ENCODE peak calls at places on chromosomes 1 and 21, in four cellular contexts. O, X, P and Y are unnamed samples.

GRCh38 chr1:184152502-184152901 is 101.0 kb downstream of the TSEN15 start:
- DNase-seq in O (no peak), X (peak; percentile 32), P (no peak), Y (no peak)

GRCh38 chr1:229164338-229164737 is 106.6 kb upstream of the RAB4A start:
- DNase-seq in O (no peak), X (no peak), P (no peak), Y (no peak)

GRCh38 chr1:98429851-98430496 is 231.5 kb upstream of the SNX7 start:
- DNase-seq in O (peak; percentile 8), X (no peak), P (no peak), Y (no peak)

GRCh38 chr21:38645282-38645681 is 147.0 kb upstream of the ERG start:
- DNase-seq in O (no peak), X (peak; percentile 87), P (no peak), Y (no peak)

GRCh38 chr1:12287869-12288268 is 58.0 kb downstream of the VPS13D start:
- DNase-seq in O (no peak), X (no peak), P (no peak), Y (no peak)

GRCh38 chr1:233668146-233668724 is 54.3 kb downstream of the KCNK1 start:
- DNase-seq in O (no peak), X (no peak), P (no peak), Y (no peak)

GRCh38 chr21:46668381-46668780 is 32.9 kb downstream of the PRMT2 start:
- DNase-seq in O (no peak), X (no peak), P (no peak), Y (no peak)

GRCh38 chr21:39728341-39728740 is 16.6 kb upstream of the IGSF5 start:
- DNase-seq in O (no peak), X (no peak), P (no peak), Y (no peak)

GRCh38 chr1:53139911-53140310 is 2.5 kb downstream of the SLC1A7 start:
- DNase-seq in O (no peak), X (peak; percentile 64), P (no peak), Y (no peak)

GRCh38 chr21:43736224-43736883 is 17.4 kb downstream of the PDXK start:
- DNase-seq in O (no peak), X (peak; percentile 17), P (no peak), Y (no peak)

GRCh38 chr1:3553166-3553939 is 58.0 kb downstream of the MEGF6 start:
- DNase-seq in O (peak; percentile 22), X (no peak), P (no peak), Y (peak; percentile 49)

GRCh38 chr1:44808938-44809917 is 905 bp downstream of the BTBD19 start:
- DNase-seq in O (no peak), X (peak; percentile 92), P (peak; percentile 77), Y (no peak)

GRCh38 chr1:206905295-206906164 is 8.3 kb downstream of the IL24 start:
- DNase-seq in O (no peak), X (peak; percentile 86), P (no peak), Y (no peak)

GRCh38 chr1:84732520-84732919 is 42.3 kb upstream of the SSX2IP start:
- DNase-seq in O (no peak), X (no peak), P (no peak), Y (no peak)

GRCh38 chr21:36854391-36854790 is 112.1 kb downstream of the HLCS start:
- DNase-seq in O (peak; percentile 68), X (peak; percentile 73), P (no peak), Y (peak; percentile 71)

GRCh38 chr1:184212649-184213314 is 161.3 kb downstream of the TSEN15 start:
- DNase-seq in O (no peak), X (peak; percentile 96), P (no peak), Y (no peak)

GRCh38 chr21:32096411-32096810 is 182.4 kb downstream of the MIS18A start:
- DNase-seq in O (peak; percentile 42), X (no peak), P (no peak), Y (peak; percentile 95)

GRCh38 chr1:192580351-192580962 is 4.9 kb downstream of the RGS1 start:
- DNase-seq in O (peak; percentile 14), X (peak; percentile 84), P (no peak), Y (no peak)

GRCh38 chr1:228830954-228831481 is 95.7 kb downstream of the RHOU start:
- DNase-seq in O (no peak), X (peak; percentile 78), P (no peak), Y (no peak)

GRCh38 chr1:199312626-199313025 is 673.8 kb downstream of the PTPRC start:
- DNase-seq in O (no peak), X (no peak), P (no peak), Y (no peak)

GRCh38 chr1:177472567-177472966 is 301.8 kb downstream of the BRINP2 start:
- DNase-seq in O (no peak), X (no peak), P (no peak), Y (no peak)

GRCh38 chr1:203534012-203534411 is 40.1 kb downstream of the OPTC start:
- DNase-seq in O (no peak), X (no peak), P (no peak), Y (no peak)

GRCh38 chr1:153539395-153540093 is 1.2 kb downstream of the S100A5 start:
- DNase-seq in O (no peak), X (no peak), P (no peak), Y (no peak)

GRCh38 chr1:48061162-48062136 is 64.3 kb upstream of the TRABD2B start:
- DNase-seq in O (peak; percentile 58), X (peak; percentile 80), P (no peak), Y (peak; percentile 73)

GRCh38 chr1:214523124-214523824 is 28.1 kb downstream of the PTPN14 start:
- DNase-seq in O (no peak), X (no peak), P (no peak), Y (no peak)

GRCh38 chr1:181135815-181136737 is 47.6 kb downstream of the IER5 start:
- DNase-seq in O (no peak), X (peak; percentile 92), P (no peak), Y (no peak)

GRCh38 chr1:43069481-43070050 is 102.5 kb downstream of the EBNA1BP2 start:
- DNase-seq in O (peak; percentile 49), X (peak; percentile 82), P (no peak), Y (peak; percentile 35)

GRCh38 chr1:59204001-59204400 is 92.9 kb upstream of the FGGY start:
- DNase-seq in O (no peak), X (peak; percentile 63), P (no peak), Y (no peak)

GRCh38 chr1:8941906-8942305 is 3.8 kb upstream of the CA6 start:
- DNase-seq in O (no peak), X (peak; percentile 73), P (no peak), Y (no peak)

GRCh38 chr1:109192433-109192832 is 21.3 kb upstream of the SARS1 start:
- DNase-seq in O (no peak), X (no peak), P (no peak), Y (no peak)

GRCh38 chr1:109299087-109299983 is 7.5 kb downstream of the MYBPHL start:
- DNase-seq in O (peak; percentile 36), X (peak; percentile 97), P (no peak), Y (no peak)

GRCh38 chr1:75723989-75724471 is 479 bp upstream of the ACADM start:
- DNase-seq in O (peak; percentile 71), X (peak; percentile 84), P (peak; percentile 55), Y (peak; percentile 92)

GRCh38 chr1:205170532-205171269 is 40.8 kb downstream of the DSTYK start:
- DNase-seq in O (no peak), X (no peak), P (no peak), Y (no peak)

GRCh38 chr1:17584539-17584938 is 45.0 kb downstream of the ARHGEF10L start:
- DNase-seq in O (no peak), X (no peak), P (no peak), Y (no peak)

GRCh38 chr1:17585266-17585987 is 45.9 kb downstream of the ARHGEF10L start:
- DNase-seq in O (no peak), X (no peak), P (no peak), Y (peak; percentile 54)

GRCh38 chr1:17586172-17586963 is 46.9 kb downstream of the ARHGEF10L start:
- DNase-seq in O (no peak), X (peak; percentile 82), P (no peak), Y (no peak)

GRCh38 chr1:17588048-17588781 is 48.7 kb downstream of the ARHGEF10L start:
- DNase-seq in O (peak; percentile 89), X (peak; percentile 32), P (no peak), Y (peak; percentile 68)

DNA sequence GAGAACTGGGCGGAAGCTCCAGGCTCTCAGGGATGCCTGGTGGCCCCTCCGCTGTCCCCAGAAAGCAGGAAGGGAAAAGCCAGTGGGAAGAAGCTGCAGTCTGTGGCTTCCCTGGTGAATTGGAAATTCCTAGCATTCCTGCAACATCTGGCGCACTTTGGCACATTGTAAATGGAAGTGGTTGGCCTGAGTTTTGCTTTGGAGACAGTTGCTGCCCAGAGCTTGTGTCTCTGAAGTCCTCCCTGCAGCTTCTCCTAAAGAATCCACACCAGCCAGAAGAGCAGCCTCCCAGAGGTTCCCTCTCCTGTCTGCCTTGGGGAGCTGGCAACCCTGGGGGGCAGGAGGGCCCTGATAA is 48.2 kb downstream of the ARHGEF10L start:
- DNase-seq in O (no peak), X (peak; percentile 55), P (no peak), Y (no peak)
- H3K4me3 ChIP-seq in O (no peak overlapping the region), X (no peak overlapping the region), P (no peak overlapping the region), Y (no peak overlapping the region)

GRCh38 chr1:118184737-118185082 is 318 bp downstream of the SPAG17 start:
- DNase-seq in O (no peak), X (no peak), P (no peak), Y (no peak)
- H3K4me3 ChIP-seq in O (peak overlapping the region; percentile 61), X (peak overlapping the region; percentile 54), P (no peak overlapping the region), Y (peak overlapping the region; percentile 35)

DNA sequence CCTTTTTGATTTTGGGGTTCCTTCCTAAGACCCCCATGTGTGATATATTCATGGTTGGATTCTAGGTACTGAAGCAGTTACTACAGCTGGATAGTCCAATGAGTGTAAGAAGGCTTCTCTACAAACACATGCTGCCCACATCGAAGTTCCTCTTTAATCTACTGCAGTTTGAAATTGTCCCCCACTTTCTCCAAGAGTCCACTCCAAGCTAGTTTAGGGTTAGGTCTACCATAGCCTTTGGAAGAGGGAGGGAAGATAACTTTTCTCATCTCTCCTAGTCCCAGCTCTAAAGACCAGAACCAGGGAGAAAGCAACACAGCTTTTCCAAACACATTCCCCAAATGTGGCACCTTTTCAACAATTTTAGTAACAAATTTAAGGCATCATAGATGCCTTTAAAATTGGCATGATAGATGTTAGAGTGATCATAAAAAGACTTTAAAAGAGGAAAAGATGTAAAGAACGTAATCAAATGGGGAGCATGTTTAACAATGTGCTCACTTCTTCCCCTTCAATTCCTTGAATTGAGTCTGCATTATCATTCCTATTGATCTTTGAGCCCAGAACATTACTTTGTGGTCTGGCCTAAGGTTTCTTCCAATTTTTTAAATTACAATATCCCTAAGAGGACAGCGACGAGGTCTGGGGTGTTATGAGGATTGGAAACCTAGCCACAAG is 1.0 kb upstream of the EXO1 start:
- DNase-seq in O (no peak), X (no peak), P (no peak), Y (no peak)
- H3K4me3 ChIP-seq in O (peak overlapping the region; percentile 97), X (peak overlapping the region; percentile 100), P (peak overlapping the region; percentile 100), Y (peak overlapping the region; percentile 93)

DNA sequence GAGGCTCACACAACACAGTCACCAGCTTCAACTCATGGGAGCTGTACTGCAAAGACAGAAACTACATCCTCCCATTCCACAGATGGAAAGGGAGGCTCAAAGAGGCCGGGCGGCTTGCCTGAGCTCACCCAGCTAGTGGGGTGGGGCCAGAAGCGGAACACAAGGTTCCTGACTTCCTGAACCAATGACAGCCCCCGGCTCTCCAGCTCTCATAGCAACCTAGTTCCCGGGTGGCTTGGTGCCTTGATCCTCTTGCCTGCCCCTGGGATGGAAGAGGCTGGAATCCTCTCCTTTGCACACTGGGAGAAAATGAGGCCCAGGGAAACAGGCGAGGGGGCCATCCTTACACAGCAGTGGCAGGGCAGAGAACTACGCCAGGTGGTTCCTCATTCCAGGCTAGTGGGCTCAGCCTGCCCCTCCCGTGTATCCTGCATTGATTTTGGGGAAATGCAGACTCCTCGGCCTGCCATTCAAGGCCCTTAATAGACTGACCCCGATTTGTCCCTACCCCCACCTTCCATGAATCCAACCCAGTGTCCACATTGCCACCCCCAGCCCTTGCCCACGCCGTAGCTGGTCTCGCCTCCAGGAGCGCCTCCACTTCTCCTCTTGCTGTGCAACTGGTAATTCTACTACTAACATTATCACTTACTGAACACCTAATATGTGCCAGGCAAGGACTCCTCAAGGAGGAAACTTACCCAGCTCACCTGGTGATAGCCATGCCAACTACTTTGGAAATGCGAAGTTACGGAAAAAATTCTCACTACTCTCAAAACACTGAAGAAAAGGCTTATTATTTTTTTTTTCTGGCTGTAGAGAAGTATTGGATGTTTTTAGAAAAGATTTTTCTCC is 5.0 kb downstream of the RAP1GAP start:
- DNase-seq in O (no peak), X (no peak), P (no peak), Y (peak; percentile 57)
- H3K4me3 ChIP-seq in O (no peak overlapping the region), X (no peak overlapping the region), P (no peak overlapping the region), Y (no peak overlapping the region)